ENCODE peak calls at places on chromosomes 16 and 17, in nine cellular contexts. One of them, this sample, is unnamed.

GRCh38 chr17:66542967-66543525 is 240.6 kb downstream of the PRKCA start:
- DNase-seq in hepatic stellate cell: peak; percentile 59
- DNase-seq in head of caudate nucleus: no peak
- DNase-seq in globus pallidus: no peak
- DNase-seq in HFF-Myc: no peak
- DNase-seq in adrenal gland: no peak
- DNase-seq in posterior cingulate gyrus: no peak
- DNase-seq in central memory CD4-positive, alpha-beta T cell: no peak
- DNase-seq in M059J: peak; percentile 63
- DNase-seq in this sample: no peak

GRCh38 chr16:12866981-12867551 is 34.3 kb upstream of the SHISA9 start:
- DNase-seq in HFF-Myc: no peak
- DNase-seq in central memory CD4-positive, alpha-beta T cell: no peak
- DNase-seq in hepatic stellate cell: no peak
- DNase-seq in M059J: peak; percentile 50
- DNase-seq in globus pallidus: no peak
- DNase-seq in head of caudate nucleus: no peak
- DNase-seq in adrenal gland: no peak
- DNase-seq in posterior cingulate gyrus: no peak
- DNase-seq in this sample: no peak

GRCh38 chr16:17453365-17454122 is 17.2 kb downstream of the XYLT1 start:
- DNase-seq in hepatic stellate cell: no peak
- DNase-seq in adrenal gland: no peak
- DNase-seq in posterior cingulate gyrus: no peak
- DNase-seq in central memory CD4-positive, alpha-beta T cell: no peak
- DNase-seq in head of caudate nucleus: no peak
- DNase-seq in globus pallidus: peak; percentile 73
- DNase-seq in HFF-Myc: no peak
- DNase-seq in M059J: no peak
- DNase-seq in this sample: no peak

GRCh38 chr17:41772218-41772585 is 14.3 kb downstream of the JUP start:
- DNase-seq in hepatic stellate cell: no peak
- DNase-seq in central memory CD4-positive, alpha-beta T cell: no peak
- DNase-seq in M059J: no peak
- DNase-seq in head of caudate nucleus: no peak
- DNase-seq in globus pallidus: no peak
- DNase-seq in adrenal gland: no peak
- DNase-seq in posterior cingulate gyrus: no peak
- DNase-seq in HFF-Myc: no peak
- DNase-seq in this sample: no peak

GRCh38 chr17:31195305-31195704 is 100.5 kb downstream of the NF1 start:
- DNase-seq in central memory CD4-positive, alpha-beta T cell: no peak
- DNase-seq in globus pallidus: no peak
- DNase-seq in head of caudate nucleus: no peak
- DNase-seq in M059J: no peak
- DNase-seq in HFF-Myc: no peak
- DNase-seq in hepatic stellate cell: no peak
- DNase-seq in adrenal gland: no peak
- DNase-seq in posterior cingulate gyrus: no peak
- DNase-seq in this sample: no peak

GRCh38 chr16:17266606-17267313 is 204.0 kb downstream of the XYLT1 start:
- DNase-seq in globus pallidus: peak; percentile 66
- DNase-seq in hepatic stellate cell: no peak
- DNase-seq in adrenal gland: peak; percentile 94
- DNase-seq in HFF-Myc: no peak
- DNase-seq in M059J: no peak
- DNase-seq in posterior cingulate gyrus: peak; percentile 61
- DNase-seq in central memory CD4-positive, alpha-beta T cell: no peak
- DNase-seq in head of caudate nucleus: peak; percentile 28
- DNase-seq in this sample: no peak

GRCh38 chr17:51527230-51527982 is 267.1 kb downstream of the UTP18 start:
- DNase-seq in globus pallidus: no peak
- DNase-seq in HFF-Myc: no peak
- DNase-seq in head of caudate nucleus: no peak
- DNase-seq in adrenal gland: no peak
- DNase-seq in posterior cingulate gyrus: no peak
- DNase-seq in M059J: no peak
- DNase-seq in hepatic stellate cell: no peak
- DNase-seq in central memory CD4-positive, alpha-beta T cell: no peak
- DNase-seq in this sample: no peak

GRCh38 chr17:2406903-2407790 is 6.3 kb upstream of the MNT start:
- DNase-seq in adrenal gland: peak; percentile 93
- DNase-seq in hepatic stellate cell: peak; percentile 85
- DNase-seq in M059J: peak; percentile 98
- DNase-seq in posterior cingulate gyrus: no peak
- DNase-seq in head of caudate nucleus: no peak
- DNase-seq in globus pallidus: no peak
- DNase-seq in HFF-Myc: no peak
- DNase-seq in central memory CD4-positive, alpha-beta T cell: no peak
- DNase-seq in this sample: peak; percentile 88

GRCh38 chr17:68498479-68499326 is 13.5 kb upstream of the PRKAR1A start:
- DNase-seq in central memory CD4-positive, alpha-beta T cell: no peak
- DNase-seq in M059J: no peak
- DNase-seq in hepatic stellate cell: no peak
- DNase-seq in posterior cingulate gyrus: no peak
- DNase-seq in HFF-Myc: no peak
- DNase-seq in head of caudate nucleus: no peak
- DNase-seq in adrenal gland: peak; percentile 89
- DNase-seq in globus pallidus: no peak
- DNase-seq in this sample: no peak

GRCh38 chr17:44569459-44569858 is 12.2 kb downstream of the FZD2 start:
- DNase-seq in globus pallidus: no peak
- DNase-seq in posterior cingulate gyrus: no peak
- DNase-seq in hepatic stellate cell: no peak
- DNase-seq in M059J: no peak
- DNase-seq in head of caudate nucleus: no peak
- DNase-seq in adrenal gland: no peak
- DNase-seq in central memory CD4-positive, alpha-beta T cell: no peak
- DNase-seq in HFF-Myc: no peak
- DNase-seq in this sample: peak; percentile 33

GRCh38 chr17:16465861-16466338 is 26.1 kb downstream of the LRRC75A start:
- DNase-seq in adrenal gland: no peak
- DNase-seq in head of caudate nucleus: no peak
- DNase-seq in globus pallidus: no peak
- DNase-seq in central memory CD4-positive, alpha-beta T cell: no peak
- DNase-seq in posterior cingulate gyrus: no peak
- DNase-seq in M059J: no peak
- DNase-seq in HFF-Myc: no peak
- DNase-seq in hepatic stellate cell: no peak
- DNase-seq in this sample: no peak

GRCh38 chr16:72827907-72828306 is 220.0 kb downstream of the ZFHX3 start:
- DNase-seq in central memory CD4-positive, alpha-beta T cell: no peak
- DNase-seq in posterior cingulate gyrus: no peak
- DNase-seq in globus pallidus: no peak
- DNase-seq in HFF-Myc: no peak
- DNase-seq in adrenal gland: no peak
- DNase-seq in hepatic stellate cell: no peak
- DNase-seq in M059J: no peak
- DNase-seq in head of caudate nucleus: no peak
- DNase-seq in this sample: no peak